ENCODE peak calls at places on chromosomes 5 and 9, in seven cellular contexts. A is adrenal gland, W is IMR-90, J is ovary, E is sigmoid colon, N is thyroid gland, I is suprapubic skin. R is an unnamed sample. For H3K36me3, the result is how much of the 10 kb centered on the place peaks cover.

GRCh38 chr5:137734962-137735530 is 843 bp downstream of the KLHL3 start:
- DNase-seq in A (peak), W (peak), J (peak), E (peak), N (peak), I (no peak), R (peak)

GRCh38 chr9:122121931-122122330 is 28.8 kb upstream of the TTLL11 start:
- DNase-seq in A (no peak), W (no peak), J (no peak), E (no peak), N (no peak), I (no peak), R (no peak)

GRCh38 chr5:9173281-9174048 is 372.4 kb downstream of the SEMA5A start:
- DNase-seq in A (no peak), W (peak), J (no peak), E (no peak), N (no peak), I (no peak), R (no peak)

GRCh38 chr5:135488727-135489465 is 36.7 kb upstream of the TIFAB start:
- DNase-seq in A (peak), W (peak), J (no peak), E (no peak), N (no peak), I (no peak), R (no peak)

GRCh38 chr5:40494631-40495030 is 185.1 kb upstream of the PTGER4 start:
- DNase-seq in A (no peak), W (no peak), J (no peak), E (no peak), N (no peak), I (no peak), R (no peak)

GRCh38 chr9:97502222-97502983 is 937 bp downstream of the TMOD1 start:
- DNase-seq in A (no peak), W (no peak), J (peak), E (no peak), N (peak), I (no peak), R (peak)

GRCh38 chr5:4676934-4677333 is 463.2 kb upstream of the ADAMTS16 start:
- DNase-seq in A (no peak), W (no peak), J (no peak), E (no peak), N (no peak), I (no peak), R (no peak)

GRCh38 chr5:10679336-10679988 is 81.6 kb downstream of the DAP start:
- DNase-seq in A (no peak), W (no peak), J (no peak), E (no peak), N (no peak), I (no peak), R (no peak)

GRCh38 chr9:98500337-98500919 is 208.3 kb downstream of the GABBR2 start:
- DNase-seq in A (no peak), W (no peak), J (no peak), E (no peak), N (no peak), I (no peak), R (no peak)

GRCh38 chr5:134132372-134133212 is 18.1 kb downstream of the TCF7 start:
- DNase-seq in A (no peak), W (no peak), J (no peak), E (peak), N (no peak), I (peak), R (no peak)

GRCh38 chr9:124040935-124041816 is 29.6 kb downstream of the LHX2 start:
- DNase-seq in A (no peak), W (no peak), J (no peak), E (no peak), N (peak), I (no peak), R (peak)

GRCh38 chr5:178077751-178078150 is 35.6 kb upstream of the N4BP3 start:
- DNase-seq in A (no peak), W (no peak), J (no peak), E (no peak), N (no peak), I (no peak), R (no peak)

GRCh38 chr5:74648835-74649286 is 8.3 kb upstream of the ENC1 start:
- DNase-seq in A (peak), W (peak), J (peak), E (no peak), N (peak), I (no peak), R (peak)

GRCh38 chr5:172778223-172778814 is 7.3 kb upstream of the DUSP1 start:
- DNase-seq in A (peak), W (peak), J (peak), E (peak), N (no peak), I (peak), R (peak)

GRCh38 chr9:29144476-29144875 is 1571.2 kb upstream of the C9orf72 start:
- DNase-seq in A (no peak), W (no peak), J (no peak), E (no peak), N (no peak), I (no peak), R (no peak)

GRCh38 chr5:9455826-9456434 is 89.9 kb downstream of the SEMA5A start:
- DNase-seq in A (no peak), W (no peak), J (no peak), E (no peak), N (no peak), I (no peak), R (no peak)

GRCh38 chr5:756171-756570 is 28.4 kb downstream of the ZDHHC11B start:
- DNase-seq in A (no peak), W (no peak), J (no peak), E (peak), N (no peak), I (peak), R (peak)

GRCh38 chr9:27425827-27426716 is 98.0 kb upstream of the IFNK start:
- DNase-seq in A (no peak), W (no peak), J (no peak), E (no peak), N (peak), I (no peak), R (no peak)

GRCh38 chr5:84524491-84524890 is 139.8 kb upstream of the EDIL3 start:
- DNase-seq in A (no peak), W (peak), J (no peak), E (no peak), N (no peak), I (no peak), R (no peak)

GRCh38 chr5:142438573-142438972 is 113.8 kb upstream of the SPRY4 start:
- DNase-seq in A (no peak), W (no peak), J (no peak), E (no peak), N (no peak), I (no peak), R (no peak)

GRCh38 chr9:80127920-80128319 is 556.2 kb downstream of the TLE4 start:
- DNase-seq in A (no peak), W (no peak), J (no peak), E (no peak), N (no peak), I (no peak), R (no peak)

GRCh38 chr9:14926941-14927624 is 16.9 kb upstream of the FREM1 start:
- DNase-seq in A (no peak), W (no peak), J (no peak), E (no peak), N (no peak), I (no peak), R (no peak)

GRCh38 chr5:126422994-126423788 is at the start of gene GRAMD2B:
- DNase-seq in A (peak), W (peak), J (peak), E (peak), N (peak), I (peak), R (peak)

DNA sequence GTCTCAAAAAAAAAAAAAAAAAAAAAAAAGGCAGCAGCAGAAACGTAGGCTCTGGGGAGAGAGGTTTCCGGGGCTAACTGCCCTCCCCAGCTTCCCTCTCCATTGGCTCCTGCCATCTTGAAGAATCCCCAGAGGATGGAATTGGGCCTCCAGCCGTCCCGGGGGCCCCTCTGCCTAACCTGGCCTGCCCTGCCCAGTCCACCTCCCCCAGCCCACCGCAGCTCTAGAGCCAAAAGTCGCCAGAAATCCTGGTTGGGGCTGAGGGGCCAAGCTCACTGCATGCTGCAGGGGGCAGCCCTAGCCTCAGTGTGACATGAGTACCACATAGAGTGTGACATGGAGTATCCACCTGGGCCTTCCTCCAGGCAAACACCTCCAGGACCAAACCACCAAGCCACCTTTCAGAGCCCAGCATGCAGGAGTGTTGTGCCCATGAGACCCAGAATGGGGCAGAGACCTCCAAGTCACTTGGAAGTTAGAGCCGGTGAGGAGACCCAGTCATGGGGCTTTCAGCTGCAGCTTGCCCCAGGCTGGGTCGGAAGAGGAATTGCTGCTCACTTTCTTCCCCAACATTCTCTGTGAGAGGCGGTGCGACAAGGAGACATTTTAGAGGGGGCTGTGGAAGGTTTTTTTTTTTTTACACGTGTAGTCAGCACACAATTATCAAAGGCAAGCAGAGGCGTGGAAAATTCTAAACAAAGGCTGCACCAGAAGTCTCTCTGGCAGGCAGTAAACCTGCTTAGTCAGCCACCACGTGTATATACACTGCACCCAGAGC is 17.6 kb downstream of the CD74 start:
- DNase-seq in A (no peak), W (no peak), J (no peak), E (no peak), N (no peak), I (no peak), R (no peak)
- TF ChIP-seq POLR2A in A (no peak), W (no peak), J (no peak), E (no peak), N (no peak), I (no peak), R (no peak)

DNA sequence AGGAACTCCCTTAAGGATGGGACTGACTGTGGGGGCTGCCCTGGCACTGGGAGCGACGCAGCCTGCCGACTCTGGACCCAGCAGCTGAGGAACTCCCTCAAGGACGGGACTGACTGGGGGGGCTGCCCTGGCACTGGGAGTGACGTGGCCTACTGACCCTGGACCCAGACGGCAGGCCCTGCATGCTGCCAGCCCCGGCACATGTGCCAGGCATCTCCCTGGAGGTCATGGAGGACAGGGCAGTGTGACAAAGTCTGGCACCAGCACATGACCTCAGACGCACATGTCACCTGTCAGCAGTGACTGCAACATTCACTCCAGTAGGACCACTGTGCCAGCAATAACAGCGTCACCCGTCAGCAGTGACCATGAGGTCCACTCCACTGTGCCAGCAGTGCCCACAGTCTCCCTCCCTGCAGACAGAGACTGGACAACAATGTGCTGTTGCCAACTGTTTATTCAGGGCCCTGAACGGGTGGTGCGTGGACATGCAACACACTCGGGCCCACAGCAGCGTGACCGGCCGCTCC is 4.5 kb downstream of the FBXW5 start:
- DNase-seq in A (peak), W (no peak), J (no peak), E (peak), N (no peak), I (no peak), R (no peak)
- H3K4me3 ChIP-seq in A (no peak), W (no peak), J (no peak), E (no peak), N (no peak), I (no peak), R (no peak)

GRCh38 chr5:98500811-98501210 is 272.7 kb upstream of the RGMB start:
- DNase-seq in A (no peak), W (no peak), J (no peak), E (no peak), N (no peak), I (no peak), R (no peak)
- H3K36me3 ChIP-seq in A (under half), W (under half), J (under half), E (under half), N (under half), I (under half), R (under half)

GRCh38 chr5:81750308-81751008 is 439 bp downstream of the SSBP2 start:
- DNase-seq in A (no peak), W (no peak), J (no peak), E (no peak), N (peak), I (no peak), R (no peak)
- TF ChIP-seq POLR2A in A (peak), W (peak), J (no peak), E (no peak), N (no peak), I (peak), R (no peak)

DNA sequence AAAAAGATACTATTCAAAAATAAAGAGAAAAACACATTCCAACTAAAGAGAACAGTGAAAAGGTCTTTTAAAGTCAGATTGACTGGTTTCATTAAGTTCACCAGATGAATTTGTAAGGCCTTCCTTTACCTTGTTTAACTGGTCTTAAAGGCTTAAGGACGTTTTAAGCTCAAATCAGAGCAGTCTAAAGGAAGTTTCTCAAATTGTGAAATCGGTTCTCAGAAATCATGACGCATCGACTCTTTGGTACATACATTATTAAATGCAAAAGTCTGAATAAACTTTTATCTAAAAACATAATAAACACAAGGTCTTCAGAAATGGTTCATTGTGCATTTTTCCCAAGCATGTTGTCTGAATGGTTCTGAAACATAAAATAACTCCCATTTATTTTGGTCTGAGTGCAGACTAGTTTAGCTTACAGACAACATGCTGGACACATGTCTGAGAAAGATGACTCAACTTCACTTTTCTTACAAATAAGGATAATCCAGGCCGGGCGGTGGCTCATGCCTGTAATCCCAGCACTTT is 157.4 kb upstream of the OR13F1 start:
- DNase-seq in A (no peak), W (no peak), J (no peak), E (no peak), N (no peak), I (no peak), R (no peak)
- H3K4me3 ChIP-seq in A (no peak), W (no peak), J (no peak), E (no peak), N (no peak), I (no peak), R (no peak)